ENCODE peak calls at places on chromosomes 2 and 18, in seven cellular contexts. One of them, this sample, is unnamed.

GRCh38 chr2:228401065-228401912 is 219.8 kb upstream of the SPHKAP start:
- DNase-seq in BJ: no peak
- DNase-seq in AG10803: no peak
- DNase-seq in OCI-LY7: peak; percentile 3
- DNase-seq in A549: no peak
- DNase-seq in uterus: no peak
- DNase-seq in upper lobe of right lung: no peak
- DNase-seq in this sample: no peak

GRCh38 chr2:180314086-180314485 is 307.0 kb upstream of the CWC22 start:
- DNase-seq in upper lobe of right lung: no peak
- DNase-seq in OCI-LY7: no peak
- DNase-seq in uterus: no peak
- DNase-seq in BJ: no peak
- DNase-seq in AG10803: peak; percentile 27
- DNase-seq in A549: no peak
- DNase-seq in this sample: no peak

GRCh38 chr2:43090317-43090716 is 136.1 kb downstream of the ZFP36L2 start:
- DNase-seq in upper lobe of right lung: no peak
- DNase-seq in A549: no peak
- DNase-seq in OCI-LY7: no peak
- DNase-seq in uterus: no peak
- DNase-seq in AG10803: no peak
- DNase-seq in BJ: no peak
- DNase-seq in this sample: no peak

GRCh38 chr2:47808614-47809013 is 25.7 kb downstream of the MSH6 start:
- DNase-seq in BJ: no peak
- DNase-seq in OCI-LY7: no peak
- DNase-seq in uterus: no peak
- DNase-seq in upper lobe of right lung: no peak
- DNase-seq in A549: no peak
- DNase-seq in AG10803: no peak
- DNase-seq in this sample: no peak

GRCh38 chr2:84807063-84807485 is 73.8 kb downstream of the TRABD2A start:
- DNase-seq in uterus: no peak
- DNase-seq in OCI-LY7: no peak
- DNase-seq in upper lobe of right lung: no peak
- DNase-seq in BJ: peak; percentile 97
- DNase-seq in AG10803: peak; percentile 100
- DNase-seq in A549: peak; percentile 53
- DNase-seq in this sample: peak; percentile 35

GRCh38 chr2:228533156-228533555 is 351.7 kb upstream of the SPHKAP start:
- DNase-seq in AG10803: no peak
- DNase-seq in upper lobe of right lung: no peak
- DNase-seq in BJ: no peak
- DNase-seq in OCI-LY7: no peak
- DNase-seq in A549: no peak
- DNase-seq in uterus: no peak
- DNase-seq in this sample: no peak

GRCh38 chr2:121090088-121090715 is 194.8 kb downstream of the TFCP2L1 start:
- DNase-seq in upper lobe of right lung: no peak
- DNase-seq in A549: no peak
- DNase-seq in OCI-LY7: no peak
- DNase-seq in uterus: no peak
- DNase-seq in BJ: no peak
- DNase-seq in AG10803: no peak
- DNase-seq in this sample: no peak

GRCh38 chr2:85396531-85397470 is 13.4 kb downstream of the CAPG start:
- DNase-seq in AG10803: no peak
- DNase-seq in uterus: no peak
- DNase-seq in BJ: no peak
- DNase-seq in OCI-LY7: no peak
- DNase-seq in upper lobe of right lung: peak; percentile 40
- DNase-seq in A549: no peak
- DNase-seq in this sample: no peak

GRCh38 chr2:141814150-141814549 is 316.7 kb downstream of the LRP1B start:
- DNase-seq in A549: no peak
- DNase-seq in OCI-LY7: no peak
- DNase-seq in upper lobe of right lung: no peak
- DNase-seq in uterus: no peak
- DNase-seq in AG10803: no peak
- DNase-seq in BJ: no peak
- DNase-seq in this sample: no peak

GRCh38 chr18:14916181-14916580 is 168.2 kb downstream of the ANKRD30B start:
- DNase-seq in OCI-LY7: no peak
- DNase-seq in AG10803: no peak
- DNase-seq in uterus: no peak
- DNase-seq in BJ: no peak
- DNase-seq in upper lobe of right lung: no peak
- DNase-seq in A549: no peak
- DNase-seq in this sample: no peak

GRCh38 chr2:109380502-109381326 is 233.1 kb downstream of the SEPTIN10 start:
- DNase-seq in uterus: peak; percentile 6
- DNase-seq in OCI-LY7: no peak
- DNase-seq in upper lobe of right lung: peak; percentile 31
- DNase-seq in A549: no peak
- DNase-seq in BJ: no peak
- DNase-seq in AG10803: no peak
- DNase-seq in this sample: no peak

GRCh38 chr2:105432749-105433148 is 33.9 kb upstream of the FHL2 start:
- DNase-seq in AG10803: peak; percentile 39
- DNase-seq in OCI-LY7: no peak
- DNase-seq in BJ: no peak
- DNase-seq in A549: no peak
- DNase-seq in upper lobe of right lung: no peak
- DNase-seq in uterus: peak; percentile 51
- DNase-seq in this sample: no peak

GRCh38 chr2:38535404-38535744 is 67.4 kb downstream of the HNRNPLL start:
- DNase-seq in BJ: no peak
- DNase-seq in OCI-LY7: no peak
- DNase-seq in AG10803: no peak
- DNase-seq in upper lobe of right lung: no peak
- DNase-seq in A549: no peak
- DNase-seq in uterus: no peak
- DNase-seq in this sample: no peak

GRCh38 chr2:38537937-38538525 is 64.7 kb downstream of the HNRNPLL start:
- DNase-seq in upper lobe of right lung: no peak
- DNase-seq in OCI-LY7: no peak
- DNase-seq in uterus: no peak
- DNase-seq in A549: no peak
- DNase-seq in BJ: no peak
- DNase-seq in AG10803: no peak
- DNase-seq in this sample: no peak

GRCh38 chr2:38535745-38536506 is 66.8 kb downstream of the HNRNPLL start:
- DNase-seq in OCI-LY7: peak; percentile 87
- DNase-seq in AG10803: peak; percentile 49
- DNase-seq in BJ: no peak
- DNase-seq in uterus: peak; percentile 86
- DNase-seq in A549: peak; percentile 76
- DNase-seq in upper lobe of right lung: peak; percentile 93
- DNase-seq in this sample: no peak

GRCh38 chr2:38540580-38541290 is 62.0 kb downstream of the HNRNPLL start:
- DNase-seq in AG10803: no peak
- DNase-seq in OCI-LY7: no peak
- DNase-seq in uterus: no peak
- DNase-seq in A549: no peak
- DNase-seq in BJ: no peak
- DNase-seq in upper lobe of right lung: no peak
- DNase-seq in this sample: no peak

DNA sequence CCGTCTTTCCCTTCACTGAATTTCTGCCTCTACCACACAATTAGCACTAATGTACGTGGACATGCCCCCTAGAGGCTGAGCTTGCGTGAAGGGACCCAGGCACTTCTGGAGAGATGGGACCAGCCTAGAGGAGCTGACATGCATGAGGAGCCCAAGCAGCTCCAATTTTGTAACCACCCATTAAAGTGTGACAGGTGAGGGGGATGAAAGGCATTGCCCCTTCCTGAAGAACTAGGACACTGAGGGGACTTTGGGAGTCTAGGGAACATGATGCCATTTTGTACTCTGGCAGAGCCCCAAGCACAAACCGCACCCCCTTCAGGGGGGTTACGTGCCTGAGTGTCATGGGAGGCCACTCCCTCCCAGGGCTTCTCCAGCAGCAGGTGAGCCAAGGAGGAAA is 63.6 kb downstream of the HNRNPLL start:
- DNase-seq in AG10803: no peak
- DNase-seq in uterus: no peak
- DNase-seq in OCI-LY7: no peak
- DNase-seq in A549: no peak
- DNase-seq in BJ: no peak
- DNase-seq in upper lobe of right lung: no peak
- DNase-seq in this sample: no peak
- TF ChIP-seq CTCF in AG10803: no peak
- TF ChIP-seq CTCF in uterus: no peak
- TF ChIP-seq CTCF in OCI-LY7: peak; percentile 63
- TF ChIP-seq CTCF in A549: no peak
- TF ChIP-seq CTCF in BJ: no peak
- TF ChIP-seq CTCF in upper lobe of right lung: no peak
- TF ChIP-seq CTCF in this sample: no peak

GRCh38 chr2:156190532-156190931 is 142.0 kb downstream of the NR4A2 start:
- DNase-seq in OCI-LY7: no peak
- DNase-seq in uterus: no peak
- DNase-seq in A549: no peak
- DNase-seq in upper lobe of right lung: no peak
- DNase-seq in BJ: no peak
- DNase-seq in AG10803: no peak
- DNase-seq in this sample: no peak

GRCh38 chr2:156191547-156191946 is 141.0 kb downstream of the NR4A2 start:
- DNase-seq in BJ: no peak
- DNase-seq in upper lobe of right lung: no peak
- DNase-seq in A549: no peak
- DNase-seq in AG10803: no peak
- DNase-seq in OCI-LY7: no peak
- DNase-seq in uterus: no peak
- DNase-seq in this sample: no peak

GRCh38 chr2:156189143-156189542 is 143.4 kb downstream of the NR4A2 start:
- DNase-seq in OCI-LY7: no peak
- DNase-seq in BJ: no peak
- DNase-seq in A549: no peak
- DNase-seq in upper lobe of right lung: no peak
- DNase-seq in AG10803: no peak
- DNase-seq in uterus: no peak
- DNase-seq in this sample: no peak

GRCh38 chr2:156189584-156189983 is 142.9 kb downstream of the NR4A2 start:
- DNase-seq in upper lobe of right lung: no peak
- DNase-seq in uterus: no peak
- DNase-seq in OCI-LY7: no peak
- DNase-seq in BJ: no peak
- DNase-seq in A549: no peak
- DNase-seq in AG10803: no peak
- DNase-seq in this sample: no peak

GRCh38 chr2:156192468-156192867 is 140.1 kb downstream of the NR4A2 start:
- DNase-seq in OCI-LY7: no peak
- DNase-seq in AG10803: no peak
- DNase-seq in BJ: no peak
- DNase-seq in uterus: no peak
- DNase-seq in upper lobe of right lung: no peak
- DNase-seq in A549: no peak
- DNase-seq in this sample: no peak
- TF ChIP-seq CTCF in OCI-LY7: peak; percentile 31
- TF ChIP-seq CTCF in AG10803: peak; percentile 37
- TF ChIP-seq CTCF in BJ: peak; percentile 16
- TF ChIP-seq CTCF in uterus: peak; percentile 12
- TF ChIP-seq CTCF in upper lobe of right lung: peak; percentile 24
- TF ChIP-seq CTCF in A549: peak; percentile 20
- TF ChIP-seq CTCF in this sample: peak; percentile 12

GRCh38 chr2:75710577-75711253 is at the start of gene GCFC2:
- DNase-seq in BJ: peak; percentile 40
- DNase-seq in AG10803: peak; percentile 86
- DNase-seq in uterus: peak; percentile 88
- DNase-seq in upper lobe of right lung: peak; percentile 94
- DNase-seq in A549: peak; percentile 89
- DNase-seq in OCI-LY7: peak; percentile 91
- DNase-seq in this sample: peak; percentile 52
- TF ChIP-seq CTCF in BJ: peak; percentile 43
- TF ChIP-seq CTCF in AG10803: peak; percentile 33
- TF ChIP-seq CTCF in uterus: peak; percentile 45
- TF ChIP-seq CTCF in upper lobe of right lung: peak; percentile 53
- TF ChIP-seq CTCF in A549: peak; percentile 42
- TF ChIP-seq CTCF in OCI-LY7: peak; percentile 45
- TF ChIP-seq CTCF in this sample: peak; percentile 22

DNA sequence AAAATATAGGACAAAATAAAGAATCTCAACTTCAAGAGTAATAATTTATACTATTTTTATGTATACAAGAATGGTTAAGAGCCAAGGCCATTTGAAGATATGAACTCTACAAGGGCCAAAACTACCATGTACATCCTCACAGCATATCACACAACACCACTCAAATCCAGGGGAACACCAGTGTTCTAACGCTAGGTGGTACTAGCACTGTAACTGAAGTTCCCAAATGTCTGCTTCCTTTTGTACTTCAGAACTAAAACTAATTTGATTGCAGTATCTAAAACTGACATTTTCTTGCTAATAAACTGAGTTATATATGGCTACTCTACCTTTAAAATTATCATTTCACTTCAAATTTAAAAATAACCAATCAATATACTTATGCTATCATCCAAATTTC is 47.0 kb downstream of the REV1 start:
- DNase-seq in upper lobe of right lung: no peak
- DNase-seq in uterus: no peak
- DNase-seq in BJ: no peak
- DNase-seq in A549: no peak
- DNase-seq in OCI-LY7: no peak
- DNase-seq in AG10803: peak; percentile 17
- DNase-seq in this sample: no peak
- TF ChIP-seq CTCF in upper lobe of right lung: peak; percentile 35
- TF ChIP-seq CTCF in uterus: peak; percentile 45
- TF ChIP-seq CTCF in BJ: peak; percentile 19
- TF ChIP-seq CTCF in A549: peak; percentile 11
- TF ChIP-seq CTCF in OCI-LY7: no peak
- TF ChIP-seq CTCF in AG10803: peak; percentile 41
- TF ChIP-seq CTCF in this sample: peak; percentile 8